ENCODE peak calls at places on chromosome 5, in four cellular contexts. A, P, C and F are unnamed samples.

GRCh38 chr5:139342423-139342723 is 719 bp downstream of the PAIP2 start:
- DNase-seq in A (no peak), P (no peak), C (peak), F (no peak)

GRCh38 chr5:128774605-128775004 is 190.7 kb upstream of the SLC27A6 start:
- DNase-seq in A (peak), P (no peak), C (no peak), F (no peak)

GRCh38 chr5:122195784-122196394 is 66.5 kb downstream of the ZNF474 start:
- DNase-seq in A (no peak), P (no peak), C (no peak), F (no peak)

GRCh38 chr5:39072915-39073758 is 1.1 kb downstream of the RICTOR start:
- DNase-seq in A (peak), P (peak), C (peak), F (peak)

GRCh38 chr5:131209506-131210191 is 38.9 kb downstream of the LYRM7 start:
- DNase-seq in A (no peak), P (no peak), C (peak), F (peak)

GRCh38 chr5:128036961-128037360 is 46.6 kb upstream of the SLC12A2 start:
- DNase-seq in A (no peak), P (no peak), C (no peak), F (no peak)

GRCh38 chr5:131758520-131758900 is 38.3 kb downstream of the FNIP1 start:
- DNase-seq in A (no peak), P (no peak), C (no peak), F (no peak)

GRCh38 chr5:98004463-98004862 is 769.0 kb upstream of the RGMB start:
- DNase-seq in A (no peak), P (no peak), C (no peak), F (no peak)

GRCh38 chr5:176388341-176389113 is at the start of the genes HIGD2A and NOP16:
- DNase-seq in A (peak), P (peak), C (peak), F (peak)

GRCh38 chr5:112737088-112737471 is 605 bp upstream of the APC start:
- DNase-seq in A (no peak), P (no peak), C (no peak), F (no peak)

GRCh38 chr5:181241393-181241975 is 2.2 kb downstream of the RACK1 start:
- DNase-seq in A (no peak), P (peak), C (no peak), F (peak)

GRCh38 chr5:17316973-17317459 is 99.6 kb downstream of the BASP1 start:
- DNase-seq in A (no peak), P (no peak), C (peak), F (no peak)

GRCh38 chr5:43514471-43514815 is 505 bp downstream of the C5orf34 start:
- DNase-seq in A (no peak), P (no peak), C (no peak), F (no peak)

GRCh38 chr5:66113160-66113559 is 30.9 kb upstream of the SREK1 start:
- DNase-seq in A (no peak), P (no peak), C (no peak), F (no peak)

GRCh38 chr5:148452499-148453193 is 68.9 kb downstream of the FBXO38 start:
- DNase-seq in A (no peak), P (no peak), C (no peak), F (no peak)

GRCh38 chr5:41433552-41434181 is 76.7 kb downstream of the PLCXD3 start:
- DNase-seq in A (no peak), P (no peak), C (no peak), F (no peak)

GRCh38 chr5:55914971-55915370 is 63.8 kb downstream of the IL31RA start:
- DNase-seq in A (no peak), P (no peak), C (no peak), F (no peak)

GRCh38 chr5:64505769-64506566 is at the start of gene RGS7BP:
- DNase-seq in A (peak), P (no peak), C (no peak), F (peak)

GRCh38 chr5:59562756-59563389 is 330.7 kb downstream of the PDE4D start:
- DNase-seq in A (peak), P (no peak), C (peak), F (peak)

GRCh38 chr5:27234916-27235315 is 196.5 kb upstream of the CDH9 start:
- DNase-seq in A (no peak), P (no peak), C (no peak), F (no peak)

GRCh38 chr5:177336112-177336511 is 15.4 kb downstream of the LMAN2 start:
- DNase-seq in A (no peak), P (no peak), C (no peak), F (peak)

GRCh38 chr5:145246961-145247744 is 588.0 kb downstream of the PRELID2 start:
- DNase-seq in A (no peak), P (no peak), C (no peak), F (no peak)

GRCh38 chr5:177162379-177162778 is 28.8 kb downstream of the NSD1 start:
- DNase-seq in A (no peak), P (no peak), C (no peak), F (no peak)

GRCh38 chr5:1291611-1292080 is 3.2 kb downstream of the TERT start:
- DNase-seq in A (no peak), P (no peak), C (no peak), F (no peak)

GRCh38 chr5:103041071-103041676 is 78.8 kb downstream of the GIN1 start:
- DNase-seq in A (no peak), P (no peak), C (peak), F (no peak)

GRCh38 chr5:65483474-65484346 is 2.0 kb upstream of the ADAMTS6 start:
- DNase-seq in A (no peak), P (no peak), C (peak), F (no peak)

GRCh38 chr5:1744393-1745189 is 55.0 kb downstream of the MRPL36 start:
- DNase-seq in A (no peak), P (no peak), C (no peak), F (no peak)

GRCh38 chr5:125550237-125550636 is 803.8 kb upstream of the ZNF608 start:
- DNase-seq in A (no peak), P (no peak), C (no peak), F (no peak)

GRCh38 chr5:31232273-31232888 is 38.9 kb downstream of the CDH6 start:
- DNase-seq in A (no peak), P (no peak), C (peak), F (peak)

GRCh38 chr5:82584631-82585030 is 306.5 kb upstream of the RPS23 start:
- DNase-seq in A (no peak), P (no peak), C (no peak), F (no peak)

GRCh38 chr5:115100556-115100955 is 69.2 kb downstream of the TRIM36 start:
- DNase-seq in A (no peak), P (no peak), C (no peak), F (no peak)

GRCh38 chr5:115097236-115097635 is 72.5 kb downstream of the TRIM36 start:
- DNase-seq in A (no peak), P (no peak), C (no peak), F (no peak)

GRCh38 chr5:115096034-115096769 is 73.5 kb downstream of the TRIM36 start:
- DNase-seq in A (no peak), P (no peak), C (no peak), F (no peak)

GRCh38 chr5:115098041-115098702 is 71.5 kb downstream of the TRIM36 start:
- DNase-seq in A (no peak), P (no peak), C (peak), F (peak)
- TF ChIP-seq CTCF in A (peak), P (no peak), C (peak), F (peak)

GRCh38 chr5:151048526-151048925 is 28.1 kb downstream of the GPX3 start:
- DNase-seq in A (no peak), P (no peak), C (no peak), F (no peak)
- TF ChIP-seq CTCF in A (no peak), P (no peak), C (no peak), F (no peak)

DNA sequence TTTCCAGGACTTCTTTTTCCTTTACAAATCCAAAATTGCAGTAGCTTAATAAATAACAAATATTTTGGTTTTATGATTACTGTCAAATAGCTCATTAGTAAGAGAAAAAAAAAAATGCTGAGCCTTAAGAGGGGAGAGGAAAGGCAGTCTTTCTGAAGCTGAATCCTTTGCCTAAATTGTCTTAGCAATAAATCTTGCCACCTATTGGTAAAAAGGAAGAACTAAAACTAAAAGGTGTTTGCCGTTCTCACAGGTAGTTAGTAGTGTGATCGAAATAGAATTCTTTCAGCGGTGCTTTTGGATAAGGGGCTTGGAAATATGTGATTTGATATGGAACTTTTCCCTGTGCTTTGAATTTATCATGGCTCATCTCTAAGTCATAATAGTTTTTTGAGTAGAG is 31.2 kb downstream of the PIK3R1 start:
- DNase-seq in A (no peak), P (no peak), C (no peak), F (no peak)
- TF ChIP-seq CTCF in A (no peak), P (no peak), C (no peak), F (peak)

GRCh38 chr5:10863763-10864383 is 102.8 kb upstream of the DAP start:
- DNase-seq in A (peak), P (peak), C (peak), F (peak)
- TF ChIP-seq CTCF in A (peak), P (no peak), C (peak), F (peak)

GRCh38 chr5:151140686-151141459 is 16.7 kb downstream of the ANXA6 start:
- DNase-seq in A (no peak), P (no peak), C (no peak), F (no peak)

GRCh38 chr5:151137067-151137825 is 20.3 kb downstream of the ANXA6 start:
- DNase-seq in A (no peak), P (no peak), C (no peak), F (no peak)

GRCh38 chr5:151139646-151140045 is 17.9 kb downstream of the ANXA6 start:
- DNase-seq in A (no peak), P (no peak), C (no peak), F (peak)

GRCh38 chr5:151139015-151139414 is 18.6 kb downstream of the ANXA6 start:
- DNase-seq in A (no peak), P (no peak), C (no peak), F (peak)

DNA sequence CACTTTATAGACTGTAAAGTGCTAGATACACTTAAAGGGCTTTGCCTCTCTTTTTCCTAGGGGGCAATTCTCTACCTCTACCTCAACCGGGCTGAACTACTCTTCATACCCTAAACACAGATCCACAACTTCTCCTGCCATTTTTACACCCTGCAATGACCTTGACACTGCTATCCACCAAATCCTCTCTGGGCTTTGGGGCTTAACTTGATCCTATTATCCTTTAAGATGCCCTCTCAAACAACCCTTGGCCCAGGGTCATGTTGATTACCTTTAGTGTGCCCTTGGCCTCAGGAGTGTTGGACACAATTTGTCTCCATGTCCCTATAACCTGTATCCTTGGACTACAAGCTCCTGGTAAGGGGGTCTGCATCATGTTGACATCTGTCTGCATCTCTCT is 19.5 kb downstream of the ANXA6 start:
- DNase-seq in A (no peak), P (no peak), C (no peak), F (no peak)
- TF ChIP-seq CTCF in A (no peak), P (no peak), C (no peak), F (no peak)

GRCh38 chr5:57417320-57417719 is 65.3 kb downstream of the ACTBL2 start:
- DNase-seq in A (no peak), P (no peak), C (no peak), F (no peak)

GRCh38 chr5:57422341-57422740 is 60.3 kb downstream of the ACTBL2 start:
- DNase-seq in A (no peak), P (no peak), C (no peak), F (no peak)

GRCh38 chr5:57417981-57418380 is 64.6 kb downstream of the ACTBL2 start:
- DNase-seq in A (no peak), P (no peak), C (no peak), F (no peak)

GRCh38 chr5:57420821-57421220 is 61.8 kb downstream of the ACTBL2 start:
- DNase-seq in A (no peak), P (no peak), C (no peak), F (no peak)

DNA sequence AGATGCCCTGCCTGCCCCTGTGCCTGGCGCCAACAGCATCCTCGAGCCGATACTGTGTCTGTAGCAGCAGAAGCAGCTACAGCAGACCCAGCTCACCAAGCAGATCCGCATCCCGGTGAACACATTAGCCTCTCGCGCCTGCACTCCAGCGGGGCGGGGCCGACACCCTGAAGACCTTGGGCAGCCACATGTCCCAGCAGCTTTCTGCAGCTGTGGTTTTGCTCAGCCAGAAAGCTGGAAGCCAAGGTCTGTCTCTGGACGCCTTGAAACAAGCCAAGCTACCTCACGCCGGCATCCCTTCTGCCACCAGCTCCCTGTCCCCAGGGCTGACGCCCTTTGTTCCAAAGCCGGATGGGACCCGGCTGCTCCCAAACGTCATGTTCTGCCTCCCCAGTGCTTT is 59.6 kb downstream of the ACTBL2 start:
- DNase-seq in A (no peak), P (no peak), C (no peak), F (no peak)
- TF ChIP-seq CTCF in A (no peak), P (no peak), C (no peak), F (no peak)

DNA sequence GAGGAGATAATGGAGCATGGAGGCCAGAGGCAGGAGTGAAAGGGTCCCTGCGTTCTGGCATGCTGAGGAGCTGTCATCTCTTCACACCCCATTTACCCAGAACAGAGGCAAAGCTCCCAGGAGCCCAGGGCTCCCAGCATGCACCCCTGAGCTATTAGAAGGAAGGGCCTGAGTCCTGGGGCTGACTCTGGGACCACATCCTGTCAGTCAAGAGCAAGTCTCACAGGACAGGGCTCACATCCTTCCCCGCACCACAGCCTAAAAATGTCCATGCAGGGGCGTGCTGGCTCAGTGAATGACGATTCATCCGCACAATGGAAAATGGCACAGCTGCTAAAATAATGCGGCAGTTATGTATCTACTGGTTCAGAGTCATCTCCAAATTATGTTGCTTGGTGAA is 31.4 kb downstream of the CAMK2A start:
- DNase-seq in A (no peak), P (no peak), C (no peak), F (peak)
- TF ChIP-seq CTCF in A (no peak), P (no peak), C (no peak), F (no peak)

GRCh38 chr5:80755634-80756033 is 100.9 kb upstream of the DHFR start:
- DNase-seq in A (no peak), P (no peak), C (peak), F (peak)

GRCh38 chr5:80752427-80752826 is 97.6 kb upstream of the DHFR start:
- DNase-seq in A (no peak), P (no peak), C (no peak), F (no peak)

GRCh38 chr5:80754900-80755299 is 100.1 kb upstream of the DHFR start:
- DNase-seq in A (no peak), P (no peak), C (no peak), F (peak)

GRCh38 chr5:80756292-80756691 is 101.5 kb upstream of the DHFR start:
- DNase-seq in A (no peak), P (no peak), C (no peak), F (no peak)

DNA sequence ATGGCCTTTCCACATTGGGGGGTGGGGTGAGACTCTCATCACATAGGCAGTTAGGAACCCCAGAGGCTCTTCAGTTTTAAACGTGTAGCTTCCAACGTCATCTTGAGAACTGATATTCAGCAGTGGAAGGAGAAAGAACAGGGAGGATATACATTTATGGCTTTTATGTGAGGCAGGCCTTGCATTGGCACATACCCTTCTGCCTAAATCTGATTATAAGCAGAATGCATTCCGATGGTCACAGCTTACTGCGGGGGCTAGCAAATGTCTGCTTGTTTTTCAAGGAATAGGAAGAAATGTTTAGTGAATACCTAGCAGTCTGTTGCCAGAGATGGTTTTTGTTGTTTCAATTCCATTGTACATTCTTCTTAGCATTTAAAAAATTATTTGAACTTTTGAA is 98.9 kb upstream of the DHFR start:
- DNase-seq in A (no peak), P (no peak), C (no peak), F (no peak)
- TF ChIP-seq CTCF in A (no peak), P (no peak), C (no peak), F (no peak)

DNA sequence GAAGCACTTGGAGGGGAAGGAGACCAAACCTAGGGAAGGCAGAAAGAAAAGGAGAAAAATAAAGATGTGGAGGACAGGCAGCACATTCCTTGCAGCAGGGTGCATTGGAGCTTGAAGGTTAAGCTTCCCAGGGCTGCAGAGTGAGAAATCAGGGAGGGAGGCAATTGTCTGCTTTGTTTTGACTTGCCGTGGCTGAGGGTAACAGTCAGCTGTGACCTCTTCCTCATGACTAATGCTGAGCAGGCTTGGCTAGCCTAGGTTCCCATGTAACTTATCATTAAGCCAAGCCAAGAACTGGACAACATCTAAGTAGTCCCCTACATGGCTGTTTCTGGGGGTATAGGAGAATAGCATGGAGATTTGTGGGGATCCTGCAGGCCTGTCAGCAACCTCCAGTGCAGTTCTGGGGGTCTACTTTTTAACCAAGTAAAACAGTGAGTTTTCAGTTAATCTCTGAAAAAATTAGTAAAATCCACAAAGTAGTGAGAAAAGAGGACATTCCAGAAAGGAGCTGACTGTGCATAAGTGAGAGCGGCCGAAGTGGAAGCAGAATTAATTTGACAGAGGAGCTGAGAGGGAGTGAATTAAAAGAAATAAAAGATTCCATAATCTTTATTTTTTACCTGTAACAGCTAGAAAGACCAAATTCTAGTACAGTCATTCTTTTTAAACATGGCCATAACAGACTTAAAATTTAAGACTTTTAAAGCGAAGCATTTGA is 149.0 kb downstream of the SGCD start:
- DNase-seq in A (no peak), P (peak), C (no peak), F (no peak)
- TF ChIP-seq CTCF in A (no peak), P (no peak), C (no peak), F (no peak)